ENCODE peak calls at places on chromosomes 5 and 9, in five cellular contexts. One of them, this sample, is unnamed.

GRCh38 chr5:127063236-127063913 is 9.9 kb downstream of the C5orf63 start:
- DNase-seq in fibroblast of pulmonary artery: no peak
- DNase-seq in heart left ventricle: no peak
- DNase-seq in substantia nigra: no peak
- DNase-seq in activated T-cell treated with anti-CD3 and anti-CD28 coated beads, Interleukin-2, amount 50 U/mL, for 72 hours: no peak
- DNase-seq in this sample: no peak

GRCh38 chr5:172701336-172702061 is 60.4 kb downstream of the NEURL1B start:
- DNase-seq in activated T-cell treated with anti-CD3 and anti-CD28 coated beads, Interleukin-2, amount 50 U/mL, for 72 hours: no peak
- DNase-seq in heart left ventricle: peak; percentile 18
- DNase-seq in fibroblast of pulmonary artery: no peak
- DNase-seq in substantia nigra: no peak
- DNase-seq in this sample: peak; percentile 11

GRCh38 chr9:135797507-135798302 is 95.7 kb downstream of the KCNT1 start:
- DNase-seq in activated T-cell treated with anti-CD3 and anti-CD28 coated beads, Interleukin-2, amount 50 U/mL, for 72 hours: peak; percentile 53
- DNase-seq in heart left ventricle: no peak
- DNase-seq in substantia nigra: peak; percentile 45
- DNase-seq in fibroblast of pulmonary artery: peak; percentile 56
- DNase-seq in this sample: peak; percentile 19

GRCh38 chr9:134620751-134621557 is 20.6 kb upstream of the COL5A1 start:
- DNase-seq in activated T-cell treated with anti-CD3 and anti-CD28 coated beads, Interleukin-2, amount 50 U/mL, for 72 hours: no peak
- DNase-seq in substantia nigra: no peak
- DNase-seq in fibroblast of pulmonary artery: no peak
- DNase-seq in heart left ventricle: peak; percentile 24
- DNase-seq in this sample: no peak

GRCh38 chr5:108998216-108998615 is 250.5 kb downstream of the FER start:
- DNase-seq in activated T-cell treated with anti-CD3 and anti-CD28 coated beads, Interleukin-2, amount 50 U/mL, for 72 hours: no peak
- DNase-seq in fibroblast of pulmonary artery: no peak
- DNase-seq in heart left ventricle: no peak
- DNase-seq in substantia nigra: no peak
- DNase-seq in this sample: no peak

GRCh38 chr9:72527801-72528195 is 6.4 kb downstream of the TMC1 start:
- DNase-seq in activated T-cell treated with anti-CD3 and anti-CD28 coated beads, Interleukin-2, amount 50 U/mL, for 72 hours: no peak
- DNase-seq in heart left ventricle: no peak
- DNase-seq in fibroblast of pulmonary artery: no peak
- DNase-seq in substantia nigra: no peak
- DNase-seq in this sample: no peak

GRCh38 chr5:113404269-113404668 is 30.5 kb downstream of the TSSK1B start:
- DNase-seq in substantia nigra: no peak
- DNase-seq in activated T-cell treated with anti-CD3 and anti-CD28 coated beads, Interleukin-2, amount 50 U/mL, for 72 hours: no peak
- DNase-seq in heart left ventricle: no peak
- DNase-seq in fibroblast of pulmonary artery: no peak
- DNase-seq in this sample: no peak

GRCh38 chr9:79701651-79702050 is 129.9 kb downstream of the TLE4 start:
- DNase-seq in fibroblast of pulmonary artery: no peak
- DNase-seq in substantia nigra: no peak
- DNase-seq in heart left ventricle: no peak
- DNase-seq in activated T-cell treated with anti-CD3 and anti-CD28 coated beads, Interleukin-2, amount 50 U/mL, for 72 hours: no peak
- DNase-seq in this sample: no peak

GRCh38 chr5:159735749-159736660 is 180.3 kb upstream of the ADRA1B start:
- DNase-seq in fibroblast of pulmonary artery: no peak
- DNase-seq in heart left ventricle: no peak
- DNase-seq in activated T-cell treated with anti-CD3 and anti-CD28 coated beads, Interleukin-2, amount 50 U/mL, for 72 hours: no peak
- DNase-seq in substantia nigra: no peak
- DNase-seq in this sample: no peak

GRCh38 chr9:133971121-133971951 is 20.8 kb downstream of the VAV2 start:
- DNase-seq in substantia nigra: no peak
- DNase-seq in heart left ventricle: peak; percentile 46
- DNase-seq in activated T-cell treated with anti-CD3 and anti-CD28 coated beads, Interleukin-2, amount 50 U/mL, for 72 hours: no peak
- DNase-seq in fibroblast of pulmonary artery: no peak
- DNase-seq in this sample: no peak

GRCh38 chr5:40441733-40442132 is 238.0 kb upstream of the PTGER4 start:
- DNase-seq in fibroblast of pulmonary artery: no peak
- DNase-seq in activated T-cell treated with anti-CD3 and anti-CD28 coated beads, Interleukin-2, amount 50 U/mL, for 72 hours: peak; percentile 42
- DNase-seq in heart left ventricle: no peak
- DNase-seq in substantia nigra: no peak
- DNase-seq in this sample: no peak

GRCh38 chr9:38079410-38080105 is 10.5 kb upstream of the SHB start:
- DNase-seq in fibroblast of pulmonary artery: peak; percentile 30
- DNase-seq in heart left ventricle: no peak
- DNase-seq in activated T-cell treated with anti-CD3 and anti-CD28 coated beads, Interleukin-2, amount 50 U/mL, for 72 hours: no peak
- DNase-seq in substantia nigra: no peak
- DNase-seq in this sample: no peak

GRCh38 chr5:53339962-53340540 is 140.4 kb upstream of the FST start:
- DNase-seq in fibroblast of pulmonary artery: no peak
- DNase-seq in substantia nigra: no peak
- DNase-seq in activated T-cell treated with anti-CD3 and anti-CD28 coated beads, Interleukin-2, amount 50 U/mL, for 72 hours: no peak
- DNase-seq in heart left ventricle: no peak
- DNase-seq in this sample: no peak

GRCh38 chr5:36156619-36157018 is 4.7 kb downstream of the SKP2 start:
- DNase-seq in activated T-cell treated with anti-CD3 and anti-CD28 coated beads, Interleukin-2, amount 50 U/mL, for 72 hours: no peak
- DNase-seq in heart left ventricle: no peak
- DNase-seq in substantia nigra: no peak
- DNase-seq in fibroblast of pulmonary artery: peak; percentile 46
- DNase-seq in this sample: no peak

GRCh38 chr5:79829260-79829659 is 139.6 kb downstream of the CMYA5 start:
- DNase-seq in fibroblast of pulmonary artery: no peak
- DNase-seq in heart left ventricle: no peak
- DNase-seq in activated T-cell treated with anti-CD3 and anti-CD28 coated beads, Interleukin-2, amount 50 U/mL, for 72 hours: no peak
- DNase-seq in substantia nigra: no peak
- DNase-seq in this sample: no peak

GRCh38 chr5:141632650-141633049 is 4.0 kb downstream of the HDAC3 start:
- DNase-seq in activated T-cell treated with anti-CD3 and anti-CD28 coated beads, Interleukin-2, amount 50 U/mL, for 72 hours: no peak
- DNase-seq in fibroblast of pulmonary artery: no peak
- DNase-seq in substantia nigra: no peak
- DNase-seq in heart left ventricle: no peak
- DNase-seq in this sample: no peak

GRCh38 chr5:98770158-98770910 is 3.1 kb upstream of the RGMB start:
- DNase-seq in heart left ventricle: peak; percentile 60
- DNase-seq in substantia nigra: peak; percentile 27
- DNase-seq in activated T-cell treated with anti-CD3 and anti-CD28 coated beads, Interleukin-2, amount 50 U/mL, for 72 hours: peak; percentile 22
- DNase-seq in fibroblast of pulmonary artery: peak; percentile 69
- DNase-seq in this sample: no peak

GRCh38 chr5:36535390-36535789 is 71.0 kb upstream of the SLC1A3 start:
- DNase-seq in heart left ventricle: peak; percentile 70
- DNase-seq in substantia nigra: no peak
- DNase-seq in activated T-cell treated with anti-CD3 and anti-CD28 coated beads, Interleukin-2, amount 50 U/mL, for 72 hours: no peak
- DNase-seq in fibroblast of pulmonary artery: no peak
- DNase-seq in this sample: no peak

GRCh38 chr5:78649816-78650561 is 1.4 kb upstream of the LHFPL2 start:
- DNase-seq in fibroblast of pulmonary artery: peak; percentile 65
- DNase-seq in substantia nigra: no peak
- DNase-seq in heart left ventricle: no peak
- DNase-seq in activated T-cell treated with anti-CD3 and anti-CD28 coated beads, Interleukin-2, amount 50 U/mL, for 72 hours: no peak
- DNase-seq in this sample: no peak

GRCh38 chr9:108108290-108108689 is 618.7 kb upstream of the KLF4 start:
- DNase-seq in heart left ventricle: no peak
- DNase-seq in fibroblast of pulmonary artery: no peak
- DNase-seq in activated T-cell treated with anti-CD3 and anti-CD28 coated beads, Interleukin-2, amount 50 U/mL, for 72 hours: no peak
- DNase-seq in substantia nigra: no peak
- DNase-seq in this sample: no peak

GRCh38 chr9:121395558-121395957 is 25.5 kb upstream of the STOM start:
- DNase-seq in substantia nigra: no peak
- DNase-seq in activated T-cell treated with anti-CD3 and anti-CD28 coated beads, Interleukin-2, amount 50 U/mL, for 72 hours: no peak
- DNase-seq in fibroblast of pulmonary artery: no peak
- DNase-seq in heart left ventricle: no peak
- DNase-seq in this sample: no peak

GRCh38 chr5:82046268-82046621 is 74.4 kb downstream of the ATG10 start:
- DNase-seq in substantia nigra: no peak
- DNase-seq in heart left ventricle: no peak
- DNase-seq in activated T-cell treated with anti-CD3 and anti-CD28 coated beads, Interleukin-2, amount 50 U/mL, for 72 hours: no peak
- DNase-seq in fibroblast of pulmonary artery: no peak
- DNase-seq in this sample: no peak

GRCh38 chr9:80305136-80305535 is 733.4 kb downstream of the TLE4 start:
- DNase-seq in substantia nigra: no peak
- DNase-seq in heart left ventricle: no peak
- DNase-seq in fibroblast of pulmonary artery: no peak
- DNase-seq in activated T-cell treated with anti-CD3 and anti-CD28 coated beads, Interleukin-2, amount 50 U/mL, for 72 hours: no peak
- DNase-seq in this sample: no peak

GRCh38 chr9:72185561-72185960 is 36.3 kb downstream of the GDA start:
- DNase-seq in substantia nigra: no peak
- DNase-seq in activated T-cell treated with anti-CD3 and anti-CD28 coated beads, Interleukin-2, amount 50 U/mL, for 72 hours: no peak
- DNase-seq in fibroblast of pulmonary artery: no peak
- DNase-seq in heart left ventricle: no peak
- DNase-seq in this sample: no peak

GRCh38 chr5:169545762-169546161 is 37.8 kb upstream of the SPDL1 start:
- DNase-seq in heart left ventricle: no peak
- DNase-seq in substantia nigra: no peak
- DNase-seq in fibroblast of pulmonary artery: no peak
- DNase-seq in activated T-cell treated with anti-CD3 and anti-CD28 coated beads, Interleukin-2, amount 50 U/mL, for 72 hours: peak; percentile 19
- DNase-seq in this sample: no peak

GRCh38 chr5:35657877-35658276 is 40.2 kb downstream of the SPEF2 start:
- DNase-seq in fibroblast of pulmonary artery: no peak
- DNase-seq in heart left ventricle: no peak
- DNase-seq in substantia nigra: no peak
- DNase-seq in activated T-cell treated with anti-CD3 and anti-CD28 coated beads, Interleukin-2, amount 50 U/mL, for 72 hours: no peak
- DNase-seq in this sample: no peak

GRCh38 chr5:1480217-1480616 is 35.0 kb upstream of the SLC6A3 start:
- DNase-seq in fibroblast of pulmonary artery: no peak
- DNase-seq in heart left ventricle: peak; percentile 85
- DNase-seq in substantia nigra: no peak
- DNase-seq in activated T-cell treated with anti-CD3 and anti-CD28 coated beads, Interleukin-2, amount 50 U/mL, for 72 hours: no peak
- DNase-seq in this sample: no peak